ENCODE peak calls at places on chromosomes 16 and 17, in four cellular contexts. D, B, C and S are unnamed samples.

GRCh38 chr17:19713901-19714361 is 2.5 kb downstream of the SLC47A2 start:
- DNase-seq in D (no peak), B (no peak), C (no peak), S (no peak)

GRCh38 chr17:48194097-48194550 is 86.6 kb downstream of the SNX11 start:
- DNase-seq in D (no peak), B (no peak), C (no peak), S (no peak)

GRCh38 chr17:15651583-15652110 is 32.1 kb upstream of the FBXW10B start:
- DNase-seq in D (peak; percentile 75), B (peak; percentile 33), C (peak; percentile 48), S (peak; percentile 43)

GRCh38 chr17:61834610-61835009 is 28.7 kb downstream of the BRIP1 start:
- DNase-seq in D (no peak), B (no peak), C (no peak), S (no peak)

GRCh38 chr16:11102523-11102898 is 153.5 kb downstream of the SOCS1 start:
- DNase-seq in D (no peak), B (no peak), C (no peak), S (no peak)

GRCh38 chr17:81518785-81519283 is 6.2 kb upstream of the ACTG1 start:
- DNase-seq in D (peak; percentile 63), B (no peak), C (no peak), S (no peak)

GRCh38 chr16:31472559-31473203 is 729 bp downstream of the TGFB1I1 start:
- DNase-seq in D (peak; percentile 75), B (no peak), C (peak; percentile 58), S (peak; percentile 92)

GRCh38 chr16:22001591-22001990 is 675 bp upstream of the PDZD9 start:
- DNase-seq in D (peak; percentile 20), B (no peak), C (no peak), S (no peak)

GRCh38 chr17:57849874-57850754 is at the start of gene MRPS23:
- DNase-seq in D (peak; percentile 86), B (peak; percentile 92), C (peak; percentile 99), S (peak; percentile 96)

GRCh38 chr16:22787456-22788189 is 26.3 kb upstream of the HS3ST2 start:
- DNase-seq in D (no peak), B (no peak), C (no peak), S (no peak)

GRCh38 chr17:40538019-40538935 is 27.0 kb downstream of the CCR7 start:
- DNase-seq in D (no peak), B (no peak), C (no peak), S (no peak)

DNA sequence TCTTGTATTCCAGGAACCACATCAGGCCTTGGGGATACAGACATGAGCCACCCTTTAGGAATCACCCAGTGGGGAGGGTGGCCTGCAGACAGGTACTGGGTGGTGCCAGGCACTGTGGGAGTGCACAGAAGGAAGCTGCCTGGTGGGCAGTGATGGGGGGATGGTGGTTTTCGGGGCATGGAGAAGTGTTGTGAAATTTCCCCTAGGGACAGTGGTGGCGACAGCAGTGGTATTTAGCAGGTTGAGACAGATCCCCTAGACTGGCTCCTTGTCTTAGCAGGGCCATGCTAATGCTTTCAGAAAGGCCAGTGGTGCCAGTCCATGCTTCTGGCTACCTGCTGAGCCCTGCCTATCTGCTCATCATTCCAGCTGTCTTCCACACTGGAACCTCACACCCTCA is 129.6 kb downstream of the SPACA3 start:
- DNase-seq in D (no peak), B (no peak), C (no peak), S (no peak)
- TF ChIP-seq BRCA1 in D (no peak), B (no peak), C (no peak), S (no peak)

GRCh38 chr16:67779256-67780014 is 26.9 kb downstream of the RANBP10 start:
- DNase-seq in D (no peak), B (no peak), C (no peak), S (no peak)
- TF ChIP-seq BRCA1 in D (no peak), B (no peak), C (no peak), S (no peak)

DNA sequence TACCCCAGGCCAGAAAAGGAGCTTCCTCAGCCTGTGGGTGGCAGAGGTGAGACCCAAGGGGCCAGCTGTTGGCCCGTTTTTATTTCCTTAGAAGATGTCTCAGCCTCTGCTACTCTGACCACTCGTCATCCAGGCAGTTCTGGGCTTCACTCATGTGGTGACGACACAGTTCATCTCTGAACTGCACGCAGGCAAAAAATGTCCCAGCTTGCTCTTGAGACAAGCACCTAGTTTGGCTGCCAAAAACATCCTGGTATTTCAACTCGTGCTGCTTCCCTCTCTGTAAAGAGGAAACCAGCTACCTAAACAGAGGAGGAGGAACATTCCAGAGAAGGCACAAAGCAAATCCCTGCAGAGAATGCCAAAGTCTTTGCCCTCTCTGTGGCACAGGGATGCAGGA is 125.7 kb downstream of the XYLT1 start:
- DNase-seq in D (no peak), B (no peak), C (no peak), S (no peak)
- TF ChIP-seq BRCA1 in D (no peak), B (no peak), C (no peak), S (no peak)

DNA sequence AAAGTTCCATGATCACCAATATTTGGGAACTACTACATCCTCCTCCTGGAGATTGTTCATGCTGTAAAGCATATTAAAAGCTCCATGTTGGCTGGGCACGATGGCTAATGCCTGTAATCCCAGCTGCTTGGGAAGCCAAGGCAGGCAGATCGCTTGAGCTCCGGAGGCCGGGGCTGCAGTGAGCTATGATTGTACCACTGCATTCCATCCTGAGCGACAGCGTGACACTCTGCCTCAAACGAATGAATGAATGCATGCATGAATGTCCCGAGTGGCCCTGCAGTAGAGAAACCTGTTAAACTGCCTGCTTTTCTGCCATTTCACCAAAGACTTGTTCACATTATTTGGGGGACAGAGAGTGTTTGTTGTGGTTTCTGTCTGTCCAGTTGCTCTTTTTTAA is 15.0 kb downstream of the CNEP1R1 start:
- DNase-seq in D (no peak), B (no peak), C (peak; percentile 46), S (no peak)
- TF ChIP-seq BRCA1 in D (no peak), B (no peak), C (no peak), S (no peak)

GRCh38 chr16:28609631-28610594 is at the start of gene SULT1A1:
- DNase-seq in D (peak; percentile 60), B (no peak), C (peak; percentile 93), S (no peak)
- TF ChIP-seq BRCA1 in D (no peak), B (no peak), C (no peak), S (no peak)

GRCh38 chr17:33967608-33968349 is 287.3 kb upstream of the CCL2 start:
- DNase-seq in D (no peak), B (no peak), C (no peak), S (no peak)
- TF ChIP-seq BRCA1 in D (no peak), B (no peak), C (no peak), S (no peak)

GRCh38 chr16:78970650-78971049 is 629.9 kb downstream of the MAF start:
- DNase-seq in D (no peak), B (no peak), C (no peak), S (no peak)

GRCh38 chr16:78967948-78968347 is 632.6 kb downstream of the MAF start:
- DNase-seq in D (no peak), B (no peak), C (no peak), S (no peak)

GRCh38 chr16:78976212-78976611 is 624.3 kb downstream of the MAF start:
- DNase-seq in D (no peak), B (no peak), C (no peak), S (no peak)

DNA sequence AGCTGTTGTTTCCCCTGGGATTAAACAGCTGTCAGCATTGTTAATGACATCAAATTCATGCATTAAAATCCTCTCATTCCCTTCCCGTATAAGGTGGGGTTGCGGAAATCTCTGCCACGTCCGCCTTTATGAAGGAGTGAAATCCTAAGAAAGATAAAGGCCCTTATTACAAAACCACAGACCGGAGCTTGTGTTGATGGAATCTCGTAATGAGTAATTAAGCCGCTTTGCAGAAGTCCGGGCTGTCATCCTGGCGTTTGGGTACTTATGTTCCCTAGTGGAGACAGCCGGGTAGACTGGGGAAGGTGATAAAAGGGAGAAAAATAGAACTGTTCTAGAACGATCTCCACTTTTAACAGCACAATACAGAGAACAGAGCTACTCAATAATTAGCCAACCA is 627.5 kb downstream of the MAF start:
- DNase-seq in D (no peak), B (no peak), C (no peak), S (no peak)
- TF ChIP-seq BRCA1 in D (no peak), B (no peak), C (no peak), S (no peak)

GRCh38 chr17:68431661-68432071 is 25.6 kb downstream of the WIPI1 start:
- DNase-seq in D (peak; percentile 41), B (no peak), C (peak; percentile 25), S (no peak)
- TF ChIP-seq BRCA1 in D (no peak), B (no peak), C (no peak), S (no peak)

GRCh38 chr17:67021718-67022450 is 22.5 kb upstream of the CACNG1 start:
- DNase-seq in D (no peak), B (no peak), C (no peak), S (no peak)
- TF ChIP-seq BRCA1 in D (no peak), B (no peak), C (no peak), S (no peak)